ENCODE peak calls at places on chromosomes 5 and 9, in ten cellular contexts. M is H9, D is A172, F is dermis blood vessel endothelial cell, Z is cardiac fibroblast, R is head of caudate nucleus, C is WTC11, U is NCI-H1092, S is NCI-H1105 treated with DMSO at 0.1 percent for 48 hours, E is endothelial cell. K is an unnamed sample.

GRCh38 chr5:59151162-59151889 is 568.5 kb downstream of the RAB3C start:
- DNase-seq in M (no peak), U (no peak), S (no peak), D (no peak), R (no peak), C (no peak), Z (peak), F (no peak), E (no peak), K (no peak)

GRCh38 chr9:87119328-87119881 is 172.1 kb upstream of the GAS1 start:
- DNase-seq in M (no peak), Z (peak), S (peak), D (peak), F (no peak), R (no peak), C (no peak), E (no peak), U (no peak), K (no peak)

GRCh38 chr9:126791406-126792230 is 13.2 kb upstream of the ZBTB43 start:
- DNase-seq in U (no peak), D (peak), R (no peak), C (no peak), M (no peak), S (no peak), E (no peak), Z (peak), F (peak), K (peak)

GRCh38 chr9:133189826-133190225 is 19.2 kb downstream of the OBP2B start:
- DNase-seq in U (no peak), Z (no peak), D (no peak), E (no peak), M (no peak), S (no peak), C (no peak), R (no peak), F (no peak), K (no peak)

GRCh38 chr5:172910828-172911627 is 48.2 kb upstream of the RPL26L1 start:
- DNase-seq in S (no peak), U (no peak), M (peak), D (peak), R (no peak), Z (peak), F (peak), C (peak), E (peak), K (peak)

GRCh38 chr5:132388244-132389050 is 18.9 kb downstream of the SLC22A5 start:
- DNase-seq in M (no peak), F (peak), D (peak), C (no peak), S (no peak), R (no peak), Z (peak), E (no peak), U (no peak), K (no peak)

GRCh38 chr5:180330810-180331646 is 22.1 kb downstream of the GFPT2 start:
- DNase-seq in R (no peak), C (no peak), D (peak), E (no peak), Z (peak), U (no peak), F (peak), S (no peak), M (peak), K (no peak)

GRCh38 chr5:149549461-149550266 is 1.6 kb downstream of the CSNK1A1 start:
- DNase-seq in C (no peak), R (peak), D (peak), E (peak), Z (peak), M (peak), F (peak), S (peak), U (peak), K (peak)

GRCh38 chr5:176904276-176904675 is 5.1 kb upstream of the HK3 start:
- DNase-seq in U (no peak), R (no peak), D (no peak), Z (no peak), F (no peak), S (no peak), C (no peak), E (no peak), M (no peak), K (no peak)

GRCh38 chr9:112905084-112905483 is 14.4 kb upstream of the SLC46A2 start:
- DNase-seq in C (no peak), E (no peak), D (no peak), M (no peak), S (no peak), U (no peak), F (no peak), Z (no peak), R (no peak), K (no peak)

GRCh38 chr9:129708799-129709198 is 43.4 kb downstream of the PRRX2 start:
- DNase-seq in F (no peak), M (peak), U (no peak), Z (no peak), C (no peak), R (no peak), D (no peak), E (no peak), S (no peak), K (no peak)

GRCh38 chr9:136760424-136760823 is 2.4 kb upstream of the LCN8 start:
- DNase-seq in F (no peak), U (no peak), E (no peak), Z (no peak), D (no peak), S (no peak), C (no peak), M (peak), R (no peak), K (no peak)

GRCh38 chr9:124551472-124552339 is 44.5 kb upstream of the NR5A1 start:
- DNase-seq in U (no peak), S (peak), Z (peak), R (peak), D (peak), E (peak), F (peak), C (peak), M (peak), K (peak)

GRCh38 chr5:151310932-151311331 is 7.4 kb upstream of the SLC36A3 start:
- DNase-seq in E (no peak), R (no peak), F (no peak), U (no peak), Z (no peak), C (no peak), M (no peak), D (no peak), S (no peak), K (no peak)

GRCh38 chr5:97528941-97529340 is 345.9 kb upstream of the RIOK2 start:
- DNase-seq in E (no peak), D (peak), R (no peak), C (no peak), F (peak), M (no peak), U (no peak), S (peak), Z (peak), K (no peak)

GRCh38 chr5:128750202-128750601 is 212.2 kb upstream of the FBN2 start:
- DNase-seq in R (no peak), D (no peak), F (no peak), E (no peak), U (no peak), S (no peak), M (no peak), C (no peak), Z (no peak), K (no peak)

GRCh38 chr5:9516591-9516990 is 29.3 kb downstream of the SEMA5A start:
- DNase-seq in R (no peak), C (peak), E (peak), F (no peak), S (no peak), Z (no peak), D (no peak), M (peak), U (no peak), K (no peak)

K was measured in NCI-H2029.